ENCODE peak calls at places on chromosomes 5 and 9, in five cellular contexts. N, Y, G, E and R are unnamed samples.

GRCh38 chr5:140364472-140364765 is 4.4 kb downstream of the SLC4A9 start:
- DNase-seq in N (no peak), Y (no peak), E (no peak), G (no peak), R (no peak)

GRCh38 chr9:22992781-22993180 is 546.2 kb downstream of the DMRTA1 start:
- DNase-seq in G (no peak), E (no peak), Y (no peak), N (no peak), R (no peak)

GRCh38 chr5:158127536-158127935 is 268.6 kb upstream of the CLINT1 start:
- DNase-seq in Y (no peak), G (no peak), E (no peak), N (no peak), R (no peak)

GRCh38 chr9:27888661-27889295 is 315.5 kb upstream of the C9orf72 start:
- DNase-seq in Y (no peak), N (no peak), E (peak), G (no peak), R (no peak)

GRCh38 chr5:13957032-13957645 is 12.7 kb upstream of the DNAH5 start:
- DNase-seq in G (no peak), N (peak), E (peak), Y (no peak), R (peak)

GRCh38 chr9:124505006-124505900 is 1.9 kb downstream of the NR5A1 start:
- DNase-seq in N (no peak), G (no peak), E (no peak), Y (no peak), R (no peak)

GRCh38 chr9:115691686-115692085 is 461.9 kb upstream of the PAPPA start:
- DNase-seq in E (no peak), N (peak), Y (no peak), G (no peak), R (peak)

GRCh38 chr9:135641745-135642144 is 2.4 kb upstream of the GLT6D1 start:
- DNase-seq in N (no peak), Y (no peak), E (no peak), G (no peak), R (no peak)

GRCh38 chr5:173290477-173291131 is 37.6 kb downstream of the STC2 start:
- DNase-seq in G (no peak), Y (no peak), E (no peak), N (no peak), R (no peak)

GRCh38 chr9:102778756-102779155 is 216.4 kb upstream of the CYLC2 start:
- DNase-seq in G (no peak), E (no peak), N (no peak), Y (no peak), R (no peak)

GRCh38 chr5:21709766-21710165 is 1143.4 kb downstream of the CDH12 start:
- DNase-seq in E (no peak), N (no peak), Y (no peak), G (no peak), R (no peak)

GRCh38 chr5:4628645-4629385 is 511.3 kb upstream of the ADAMTS16 start:
- DNase-seq in E (no peak), N (no peak), Y (no peak), G (no peak), R (no peak)

GRCh38 chr5:28403846-28404245 is 1365.5 kb upstream of the CDH9 start:
- DNase-seq in E (no peak), N (no peak), G (no peak), Y (no peak), R (no peak)

GRCh38 chr5:82165740-82166530 is 112.2 kb downstream of the RPS23 start:
- DNase-seq in N (peak), G (peak), E (peak), Y (no peak), R (peak)

GRCh38 chr5:1417586-1418225 is 27.5 kb downstream of the SLC6A3 start:
- DNase-seq in Y (peak), N (no peak), G (no peak), E (no peak), R (no peak)

GRCh38 chr9:75087279-75087823 is 604 bp downstream of the NMRK1 start:
- DNase-seq in N (no peak), E (peak), G (no peak), Y (no peak), R (no peak)

DNA sequence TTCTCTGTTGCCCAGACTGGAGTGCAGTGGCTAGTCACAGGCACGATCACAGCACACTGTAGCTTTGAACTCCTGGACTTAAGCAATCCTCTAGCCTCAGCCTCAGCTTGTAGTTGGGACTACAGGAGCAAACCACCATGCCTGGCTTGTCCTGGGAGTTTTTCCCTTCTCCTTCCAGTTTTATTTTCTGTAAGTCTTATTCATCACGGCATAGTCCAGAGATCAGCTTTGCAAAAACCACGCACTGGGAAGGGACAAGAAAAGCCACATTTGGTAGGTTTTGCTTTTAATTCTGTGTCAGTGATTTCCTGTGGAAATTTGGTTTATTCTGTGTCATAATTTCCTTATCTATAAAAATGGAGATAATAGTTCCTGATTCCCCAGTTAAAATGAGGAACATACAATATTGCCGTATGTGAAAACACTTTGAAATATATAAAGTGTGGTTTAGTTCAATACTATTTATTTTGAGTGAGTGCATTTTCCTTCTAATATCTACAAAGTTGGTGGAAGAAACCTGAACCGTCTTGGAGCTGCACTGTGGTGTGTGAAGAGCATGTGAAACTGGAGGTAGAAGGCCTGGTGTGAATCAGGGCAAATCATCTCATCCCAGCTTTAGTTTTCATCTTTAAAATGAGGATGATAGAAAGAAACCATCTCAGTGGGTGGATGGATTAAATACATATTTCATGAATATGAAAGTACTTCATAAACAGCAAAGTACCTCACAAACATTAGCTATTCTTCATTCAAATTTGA is 92.8 kb upstream of the ELL2 start:
- DNase-seq in G (no peak), N (no peak), E (no peak), Y (no peak), R (no peak)
- TF ChIP-seq CTCF in G (no peak), N (no peak), E (no peak), Y (no peak), R (no peak)

DNA sequence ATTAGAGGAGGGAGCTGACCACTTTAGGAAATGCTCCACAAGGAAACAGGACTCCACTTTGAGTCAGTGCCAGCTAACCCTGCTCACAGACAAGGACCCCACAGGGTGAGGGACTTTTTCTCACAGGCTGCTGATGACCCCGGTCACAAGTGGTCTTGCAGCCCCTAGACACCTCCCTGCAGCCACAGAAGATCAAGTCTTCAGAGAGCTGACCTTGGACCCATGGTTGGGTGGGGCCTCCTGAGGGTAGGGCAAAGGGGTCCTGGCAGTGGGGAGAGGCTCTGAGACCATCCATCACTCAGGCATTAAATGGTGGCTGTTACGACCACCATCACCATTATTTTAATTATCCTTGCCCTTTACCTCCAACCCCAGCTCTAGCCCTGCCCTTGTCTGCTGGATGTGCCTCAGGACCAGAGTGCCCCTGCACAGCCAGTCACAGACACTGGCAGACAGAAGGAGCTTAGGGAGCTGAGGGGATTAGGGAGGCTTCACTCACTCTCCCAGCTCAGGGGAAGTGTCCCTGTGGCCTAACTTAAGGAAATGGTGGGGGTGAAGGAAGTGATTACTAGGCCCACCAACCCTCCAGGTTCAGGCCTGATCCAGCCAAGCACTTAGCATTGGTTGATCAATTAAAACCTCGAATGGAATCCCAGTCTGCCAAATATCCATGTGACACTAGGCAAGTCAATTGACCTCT is 1.6 kb downstream of the ACSL6 start:
- DNase-seq in N (no peak), E (no peak), Y (peak), G (no peak), R (no peak)
- H3K4me3 ChIP-seq in N (no peak), E (no peak), Y (no peak), G (no peak), R (no peak)

DNA sequence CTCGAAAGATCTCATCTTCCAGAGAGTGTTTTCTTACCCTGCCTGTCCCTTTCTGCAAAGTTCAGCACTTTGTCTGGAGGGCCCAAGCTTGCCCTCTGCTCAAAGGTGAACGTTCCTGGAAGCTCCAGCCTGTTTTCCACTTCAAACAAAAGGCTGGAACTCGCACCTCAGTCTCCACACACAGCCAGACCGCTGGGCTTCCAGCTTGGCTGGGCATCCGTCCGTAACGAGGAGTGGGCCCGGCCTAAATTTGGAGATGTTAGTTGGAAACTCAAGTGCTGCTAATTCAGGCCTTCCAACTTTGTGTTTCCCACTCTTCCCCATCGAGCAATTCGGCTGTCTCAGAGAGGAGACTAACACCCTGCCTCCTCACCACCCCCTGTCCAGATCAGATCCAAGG is 35.1 kb downstream of the FGF18 start:
- DNase-seq in Y (no peak), E (no peak), G (no peak), N (no peak), R (no peak)
- TF ChIP-seq CTCF in Y (no peak), E (no peak), G (no peak), N (no peak), R (no peak)

DNA sequence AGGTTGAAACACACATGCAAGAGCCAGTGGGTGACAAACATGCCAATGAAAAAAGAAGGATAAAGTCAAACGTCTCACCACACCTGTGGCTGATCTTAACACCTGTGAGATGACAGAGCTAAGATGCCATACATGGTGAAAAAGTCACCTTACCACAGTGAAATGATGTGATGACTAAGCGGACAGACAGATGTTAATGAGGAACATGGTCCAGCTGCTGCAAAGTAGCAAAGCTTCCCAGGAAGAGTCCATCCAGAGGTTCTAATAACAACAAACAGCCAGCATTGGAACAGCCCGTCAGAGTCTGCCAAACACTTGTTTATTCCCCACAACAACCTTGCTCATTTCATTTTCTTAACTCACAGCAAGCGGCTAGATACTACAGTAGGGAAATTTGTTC is 1.9 kb downstream of the KIAA1191 start:
- DNase-seq in Y (no peak), N (no peak), E (no peak), G (no peak), R (no peak)
- H3K4me3 ChIP-seq in Y (no peak), N (peak), E (no peak), G (no peak), R (peak)

DNA sequence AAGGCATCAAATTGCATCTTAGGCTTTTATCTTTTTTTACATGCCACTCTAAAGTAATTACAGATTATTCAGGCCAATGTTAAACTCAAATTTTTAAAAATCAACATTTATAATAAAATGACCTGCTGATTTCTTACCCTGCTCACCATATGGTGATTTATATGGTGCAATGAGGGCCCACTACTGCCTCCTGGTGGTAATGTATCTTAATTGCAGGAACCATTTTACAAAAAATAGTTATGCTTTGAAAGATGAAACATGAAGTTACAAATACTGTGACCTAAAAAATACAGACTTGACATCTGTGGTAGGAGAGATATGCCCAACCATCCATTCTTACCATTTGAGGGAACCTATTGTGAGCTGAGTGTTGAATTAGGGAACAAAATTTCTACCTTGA is 292.6 kb upstream of the TAS2R1 start:
- DNase-seq in E (peak), N (no peak), Y (no peak), G (no peak), R (no peak)
- TF ChIP-seq CTCF in E (peak), N (peak), Y (no peak), G (no peak), R (peak)